ENCODE peak calls at places on chromosomes 1 and 21, in five cellular contexts. Y is lower lobe of right lung, M is mucosa of descending colon, I is prostate gland, E is progenitor cell of endocrine pancreas. W is an unnamed sample.

GRCh38 chr1:237864338-237865244 is 26.1 kb downstream of the ZP4 start:
- DNase-seq in Y (peak), M (peak), I (peak), E (peak), W (peak)

GRCh38 chr1:90193116-90193515 is 198.2 kb downstream of the ZNF326 start:
- DNase-seq in Y (no peak), M (no peak), I (no peak), E (no peak), W (no peak)

GRCh38 chr21:31873696-31874599 is 1.1 kb downstream of the HUNK start:
- DNase-seq in Y (peak), M (peak), I (peak), E (peak), W (peak)

GRCh38 chr1:245495681-245496080 is 340.9 kb downstream of the KIF26B start:
- DNase-seq in Y (no peak), M (no peak), I (no peak), E (no peak), W (no peak)

GRCh38 chr1:1175221-1176062 is 1.8 kb downstream of the TTLL10 start:
- DNase-seq in Y (no peak), M (no peak), I (no peak), E (no peak), W (no peak)

GRCh38 chr1:244388961-244389360 is 62.7 kb downstream of the ADSS2 start:
- DNase-seq in Y (no peak), M (no peak), I (no peak), E (no peak), W (no peak)

GRCh38 chr1:151003175-151003574 is 3.5 kb downstream of the MINDY1 start:
- DNase-seq in Y (no peak), M (no peak), I (no peak), E (no peak), W (no peak)

GRCh38 chr1:11882814-11883538 is 24.2 kb upstream of the NPPB start:
- DNase-seq in Y (peak), M (peak), I (no peak), E (no peak), W (no peak)

GRCh38 chr1:190439447-190439846 is 38.2 kb downstream of the BRINP3 start:
- DNase-seq in Y (no peak), M (no peak), I (no peak), E (no peak), W (no peak)

DNA sequence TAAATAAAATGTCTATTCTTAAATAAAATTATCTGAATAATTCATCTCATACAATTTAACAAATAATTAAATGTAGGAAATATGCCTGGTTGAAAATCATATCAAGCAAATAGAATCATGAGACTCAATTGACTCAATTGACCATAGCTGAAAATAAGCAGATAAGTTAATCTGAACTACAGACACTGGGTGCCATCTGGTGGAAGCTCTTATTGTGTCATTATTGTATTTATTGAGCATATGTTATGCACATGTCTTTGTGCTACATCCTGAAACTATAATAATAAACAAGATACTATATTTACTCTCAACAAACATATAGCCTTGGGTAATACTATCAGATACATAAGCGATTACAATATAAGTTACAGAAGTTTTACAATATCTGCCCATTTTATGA is 41.0 kb downstream of the BRINP3 start:
- DNase-seq in Y (no peak), M (peak), I (no peak), E (no peak), W (no peak)
- TF ChIP-seq CTCF in Y (no peak), M (no peak), I (no peak), E (peak), W (no peak)

DNA sequence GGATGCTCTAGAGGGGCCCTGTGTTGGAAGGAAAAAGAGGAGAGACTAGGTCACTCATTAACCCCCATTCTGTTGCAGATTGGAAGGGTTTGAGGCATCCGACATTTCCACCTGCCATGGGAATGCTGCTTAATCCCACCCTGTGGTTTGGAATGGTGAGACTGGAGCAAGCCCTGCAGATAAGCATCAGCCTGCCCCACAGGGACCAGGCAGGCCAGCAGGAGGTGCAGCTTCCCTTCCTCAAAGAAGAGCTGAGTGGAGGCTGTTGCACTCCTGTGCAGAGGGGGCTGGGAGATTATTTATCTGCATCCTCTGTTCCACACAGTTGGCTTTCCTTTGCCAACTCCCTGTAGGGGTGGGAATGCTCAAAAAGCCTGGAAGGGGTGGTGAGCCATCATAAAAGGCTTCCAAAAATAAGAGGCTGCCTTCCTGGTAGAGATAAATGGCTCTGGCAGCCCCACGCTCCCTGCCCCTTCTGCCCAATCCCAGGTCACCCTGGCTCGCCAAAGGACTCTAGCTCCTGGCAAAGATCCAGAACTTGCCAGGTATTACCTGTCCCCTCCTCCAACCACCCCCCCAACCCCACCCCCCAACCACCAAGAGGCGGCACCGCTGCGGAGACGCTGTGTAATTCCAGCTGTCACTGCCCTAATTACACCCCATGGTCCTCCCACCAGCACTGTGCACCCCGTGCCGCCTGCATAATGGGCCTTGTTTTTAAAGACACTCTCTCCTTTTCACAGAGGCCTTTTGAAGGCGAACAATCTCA is 83.0 kb upstream of the ZC3H12A start:
- DNase-seq in Y (no peak), M (no peak), I (no peak), E (no peak), W (no peak)
- TF ChIP-seq CTCF in Y (no peak), M (no peak), I (no peak), E (no peak), W (no peak)

GRCh38 chr1:56409112-56409691 is 170.2 kb downstream of the PLPP3 start:
- DNase-seq in Y (peak), M (peak), I (no peak), E (no peak), W (no peak)
- TF ChIP-seq CTCF in Y (peak), M (peak), I (no peak), E (peak), W (no peak)

DNA sequence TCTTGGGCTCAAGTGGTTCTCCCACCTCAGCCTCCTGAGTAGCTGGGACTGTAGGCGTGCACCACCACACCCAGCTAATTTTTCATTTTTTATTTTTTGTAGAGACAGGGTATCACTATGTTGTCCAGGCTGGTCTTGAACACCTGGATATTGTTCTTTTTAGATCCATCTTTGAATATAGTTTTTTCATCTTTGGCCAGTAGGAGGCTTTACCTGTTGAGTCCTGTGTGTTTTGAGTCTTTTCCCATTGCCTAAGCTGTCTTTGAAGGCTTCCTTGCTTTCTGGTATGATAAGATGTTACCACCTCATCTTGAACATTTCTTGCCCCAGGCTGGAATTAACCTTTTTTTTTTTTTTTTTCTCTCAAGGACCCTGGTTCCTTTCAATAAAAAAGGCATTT is 387.8 kb upstream of the RUNX1 start:
- DNase-seq in Y (no peak), M (no peak), I (no peak), E (no peak), W (no peak)
- TF ChIP-seq CTCF in Y (no peak), M (no peak), I (no peak), E (peak), W (no peak)

GRCh38 chr1:156772222-156772621 is 4.9 kb downstream of the PRCC start:
- DNase-seq in Y (no peak), M (no peak), I (no peak), E (no peak), W (no peak)

GRCh38 chr1:156775799-156776198 is 8.5 kb downstream of the PRCC start:
- DNase-seq in Y (no peak), M (no peak), I (no peak), E (no peak), W (no peak)

GRCh38 chr1:156772728-156773497 is 5.6 kb downstream of the PRCC start:
- DNase-seq in Y (no peak), M (no peak), I (no peak), E (no peak), W (no peak)

GRCh38 chr1:156776942-156777341 is 9.6 kb downstream of the PRCC start:
- DNase-seq in Y (no peak), M (no peak), I (no peak), E (no peak), W (no peak)

GRCh38 chr1:156773607-156774006 is 6.3 kb downstream of the PRCC start:
- DNase-seq in Y (no peak), M (no peak), I (no peak), E (no peak), W (no peak)
- TF ChIP-seq CTCF in Y (no peak), M (no peak), I (no peak), E (peak), W (no peak)

GRCh38 chr1:17507916-17508315 is 31.6 kb upstream of the ARHGEF10L start:
- DNase-seq in Y (no peak), M (no peak), I (no peak), E (no peak), W (no peak)
- TF ChIP-seq CTCF in Y (no peak), M (no peak), I (no peak), E (peak), W (no peak)

W was measured in omental fat pad.